ENCODE peak calls at places on chromosomes 16 and 17, in ten cellular contexts. Q is tibial artery; V is SJSA1; R is naive thymus-derived CD4-positive, alpha-beta T cell; L is stimulated activated CD4-positive, alpha-beta T cell treated with anti-CD3 and anti-CD28 coated beads, Interleukin-2, amount 100 ng/mL, for 48 hours; Y is NCI-H1694; A is activated T-helper 1 cell treated with anti-CD3 and anti-CD28 coated beads, Interleukin-12 subunit alpha, Interleukin-12 subunit beta, Interleukin-2, Interleukin-4 antibody, amounts not matched to agents 30 ng/mL and 10 ng/mL and 1 ng/mL, durations not matched to agents 14 hours and 24 hours and 36 hours; Z is activated effector memory CD4-positive, alpha-beta T cell treated with Interleukin-2 at 50 U/mL for 16 hours; U is RCC 7860; X is activated naive CD8-positive, alpha-beta T cell treated with anti-CD3 and anti-CD28 coated beads, Interleukin-2, amount 50 U/mL, for 24 hours. H is an unnamed sample.

GRCh38 chr17:55303701-55304145 is 39.0 kb downstream of the HLF start:
- DNase-seq in Q (no peak), V (no peak), R (no peak), L (no peak), Y (no peak), A (no peak), Z (no peak), U (no peak), X (no peak), H (no peak)

GRCh38 chr17:61477204-61477834 is 25.1 kb downstream of the TBX4 start:
- DNase-seq in Q (peak; percentile 39), V (no peak), R (no peak), L (no peak), Y (no peak), A (no peak), Z (no peak), U (no peak), X (no peak), H (no peak)

GRCh38 chr16:24988593-24989338 is 26.4 kb downstream of the ARHGAP17 start:
- DNase-seq in Q (no peak), V (no peak), R (no peak), L (peak; percentile 21), Y (no peak), A (no peak), Z (no peak), U (no peak), X (no peak), H (no peak)

GRCh38 chr16:86065711-86066110 is 166.7 kb downstream of the IRF8 start:
- DNase-seq in Q (no peak), V (no peak), R (no peak), L (no peak), Y (no peak), A (no peak), Z (no peak), U (no peak), X (no peak), H (no peak)

GRCh38 chr17:62869885-62870580 is 61.9 kb upstream of the MARCHF10 start:
- DNase-seq in Q (no peak), V (no peak), R (no peak), L (no peak), Y (peak; percentile 79), A (no peak), Z (no peak), U (peak; percentile 13), X (no peak), H (no peak)

GRCh38 chr17:21119247-21119944 is 7.4 kb upstream of the DHRS7B start:
- DNase-seq in Q (peak; percentile 78), V (no peak), R (peak; percentile 36), L (peak; percentile 56), Y (peak; percentile 51), A (peak; percentile 53), Z (peak; percentile 59), U (peak; percentile 43), X (peak; percentile 70), H (no peak)

GRCh38 chr16:89567656-89568594 is 7.4 kb downstream of the RPL13 start:
- DNase-seq in Q (no peak), V (no peak), R (no peak), L (no peak), Y (no peak), A (no peak), Z (no peak), U (no peak), X (no peak), H (no peak)

GRCh38 chr17:21370430-21370829 is 5.7 kb upstream of the KCNJ12 start:
- DNase-seq in Q (no peak), V (no peak), R (no peak), L (no peak), Y (no peak), A (no peak), Z (no peak), U (no peak), X (no peak), H (no peak)

GRCh38 chr17:49214665-49215360 is 4.3 kb downstream of the ABI3 start:
- DNase-seq in Q (no peak), V (no peak), R (no peak), L (no peak), Y (no peak), A (no peak), Z (no peak), U (no peak), X (peak; percentile 35), H (no peak)

GRCh38 chr17:60524463-60525346 is 1.3 kb downstream of the APPBP2 start:
- DNase-seq in Q (no peak), V (peak; percentile 17), R (no peak), L (no peak), Y (peak; percentile 20), A (no peak), Z (no peak), U (no peak), X (no peak), H (no peak)

GRCh38 chr17:38464723-38465419 is 36.6 kb downstream of the ARHGAP23 start:
- DNase-seq in Q (peak; percentile 97), V (peak; percentile 94), R (no peak), L (no peak), Y (peak; percentile 62), A (no peak), Z (no peak), U (no peak), X (no peak), H (peak; percentile 48)

GRCh38 chr16:27595461-27595860 is 45.5 kb downstream of the KATNIP start:
- DNase-seq in Q (no peak), V (no peak), R (no peak), L (no peak), Y (no peak), A (no peak), Z (no peak), U (no peak), X (no peak), H (no peak)

GRCh38 chr16:29900102-29900887 is at the start of gene ASPHD1:
- DNase-seq in Q (peak; percentile 76), V (peak; percentile 87), R (peak; percentile 80), L (peak; percentile 66), Y (peak; percentile 59), A (no peak), Z (peak; percentile 69), U (peak; percentile 92), X (peak; percentile 64), H (no peak)